ENCODE peak calls at places on chromosomes 3 and 15, in six cellular contexts. V is fibroblast of mammary gland; L is H7; O is SW 1271; Y is iris pigment epithelial cell; A is activated CD8-positive, alpha-beta T cell treated with anti-CD3 and anti-CD28 coated beads for 36 hours. I is an unnamed sample.

GRCh38 chr3:50325497-50326181 is 2.4 kb downstream of the TUSC2 start:
- DNase-seq in V (no peak), L (no peak), O (no peak), Y (no peak), A (no peak), I (no peak)

GRCh38 chr3:110814170-110815007 is 257.2 kb upstream of the NECTIN3 start:
- DNase-seq in V (peak), L (no peak), O (peak), Y (peak), A (peak), I (no peak)

GRCh38 chr3:124351430-124352142 is 359.7 kb upstream of the ROPN1 start:
- DNase-seq in V (peak), L (peak), O (peak), Y (peak), A (no peak), I (no peak)

GRCh38 chr3:169836942-169837275 is 24.2 kb upstream of the LRRC34 start:
- DNase-seq in V (no peak), L (no peak), O (no peak), Y (no peak), A (no peak), I (no peak)

GRCh38 chr3:64437126-64437525 is 211.9 kb upstream of the PRICKLE2 start:
- DNase-seq in V (no peak), L (no peak), O (no peak), Y (no peak), A (no peak), I (no peak)

GRCh38 chr3:58059349-58060321 is 51.4 kb downstream of the FLNB start:
- DNase-seq in V (peak), L (no peak), O (no peak), Y (peak), A (no peak), I (no peak)

GRCh38 chr3:107861422-107861821 is 229.4 kb downstream of the CD47 start:
- DNase-seq in V (no peak), L (no peak), O (no peak), Y (no peak), A (no peak), I (no peak)

GRCh38 chr3:174116421-174116820 is 718.9 kb downstream of the NLGN1 start:
- DNase-seq in V (no peak), L (no peak), O (no peak), Y (peak), A (no peak), I (no peak)

GRCh38 chr15:93478922-93479321 is 389.9 kb upstream of the RGMA start:
- DNase-seq in V (no peak), L (no peak), O (no peak), Y (no peak), A (no peak), I (no peak)

GRCh38 chr15:67840747-67841634 is 1.1 kb upstream of the RNU6-1 start:
- DNase-seq in V (peak), L (peak), O (peak), Y (peak), A (no peak), I (no peak)

GRCh38 chr3:74651239-74651638 is 36.8 kb upstream of the CNTN3 start:
- DNase-seq in V (peak), L (no peak), O (no peak), Y (peak), A (no peak), I (no peak)

GRCh38 chr15:38072507-38073277 is 138.3 kb downstream of the TMCO5A start:
- DNase-seq in V (peak), L (peak), O (peak), Y (peak), A (peak), I (no peak)

GRCh38 chr3:39146611-39147373 is 6.6 kb downstream of the CSRNP1 start:
- DNase-seq in V (peak), L (no peak), O (peak), Y (peak), A (peak), I (no peak)

GRCh38 chr15:91499774-91500383 is 353.6 kb upstream of the SLCO3A1 start:
- DNase-seq in V (no peak), L (peak), O (no peak), Y (no peak), A (no peak), I (no peak)

GRCh38 chr3:30112904-30113484 is 493.4 kb upstream of the TGFBR2 start:
- DNase-seq in V (peak), L (no peak), O (peak), Y (peak), A (no peak), I (no peak)

GRCh38 chr3:128800241-128801187 is 74.5 kb downstream of the RAB7A start:
- DNase-seq in V (no peak), L (no peak), O (no peak), Y (no peak), A (peak), I (no peak)

GRCh38 chr3:139122221-139122581 is 77.5 kb upstream of the PRR23C start:
- DNase-seq in V (peak), L (no peak), O (no peak), Y (peak), A (no peak), I (no peak)

GRCh38 chr3:73805435-73805834 is 180.7 kb upstream of the PDZRN3 start:
- DNase-seq in V (peak), L (no peak), O (no peak), Y (no peak), A (no peak), I (no peak)

GRCh38 chr3:120469440-120470415 is 18.9 kb upstream of the FSTL1 start:
- DNase-seq in V (no peak), L (no peak), O (peak), Y (peak), A (no peak), I (no peak)

GRCh38 chr15:46768287-46768686 is 949.0 kb upstream of the SEMA6D start:
- DNase-seq in V (no peak), L (no peak), O (no peak), Y (no peak), A (no peak), I (no peak)

GRCh38 chr3:9826815-9827574 is 16.8 kb downstream of the RPUSD3 start:
- DNase-seq in V (peak), L (peak), O (no peak), Y (peak), A (peak), I (no peak)

GRCh38 chr15:42073418-42073817 is 20.9 kb downstream of the PLA2G4D start:
- DNase-seq in V (no peak), L (no peak), O (no peak), Y (no peak), A (no peak), I (no peak)

GRCh38 chr3:29282431-29283296 is 1.8 kb downstream of the RBMS3 start:
- DNase-seq in V (peak), L (no peak), O (peak), Y (peak), A (no peak), I (no peak)

GRCh38 chr3:29293371-29293770 is 12.5 kb downstream of the RBMS3 start:
- DNase-seq in V (no peak), L (no peak), O (no peak), Y (no peak), A (no peak), I (no peak)

GRCh38 chr15:63605816-63606215 is 8.6 kb downstream of the FBXL22 start:
- DNase-seq in V (no peak), L (no peak), O (no peak), Y (no peak), A (peak), I (no peak)